ENCODE peak calls at places on chromosome 14, in five cellular contexts. One of them, this sample, is unnamed.

GRCh38 chr14:34741840-34742239 is 27.4 kb upstream of the CFL2 start:
- DNase-seq in H1: no peak
- DNase-seq in transverse colon: no peak
- DNase-seq in testis: no peak
- DNase-seq in stomach: no peak
- DNase-seq in this sample: no peak

GRCh38 chr14:37623552-37623951 is 28.1 kb downstream of the TTC6 start:
- DNase-seq in H1: no peak
- DNase-seq in testis: no peak
- DNase-seq in transverse colon: no peak
- DNase-seq in stomach: no peak
- DNase-seq in this sample: no peak

GRCh38 chr14:59252772-59253500 is 64.5 kb downstream of the DAAM1 start:
- DNase-seq in testis: no peak
- DNase-seq in transverse colon: no peak
- DNase-seq in H1: no peak
- DNase-seq in stomach: no peak
- DNase-seq in this sample: no peak

GRCh38 chr14:97580923-97581495 is 783.8 kb downstream of the VRK1 start:
- DNase-seq in stomach: no peak
- DNase-seq in H1: no peak
- DNase-seq in transverse colon: no peak
- DNase-seq in testis: no peak
- DNase-seq in this sample: no peak

GRCh38 chr14:76672123-76672522 is 89.1 kb upstream of the VASH1 start:
- DNase-seq in transverse colon: no peak
- DNase-seq in stomach: no peak
- DNase-seq in H1: no peak
- DNase-seq in testis: no peak
- DNase-seq in this sample: no peak

GRCh38 chr14:97603201-97603600 is 806.0 kb downstream of the VRK1 start:
- DNase-seq in testis: no peak
- DNase-seq in transverse colon: no peak
- DNase-seq in stomach: no peak
- DNase-seq in H1: no peak
- DNase-seq in this sample: no peak

GRCh38 chr14:67674480-67675218 is at the start of gene VTI1B:
- DNase-seq in H1: no peak
- DNase-seq in transverse colon: peak
- DNase-seq in stomach: peak
- DNase-seq in testis: peak
- DNase-seq in this sample: peak

GRCh38 chr14:34853041-34853440 is 22.1 kb downstream of the BAZ1A start:
- DNase-seq in stomach: no peak
- DNase-seq in testis: no peak
- DNase-seq in transverse colon: no peak
- DNase-seq in H1: no peak
- DNase-seq in this sample: no peak

GRCh38 chr14:37262649-37263048 is 64.9 kb downstream of the MIPOL1 start:
- DNase-seq in testis: no peak
- DNase-seq in H1: no peak
- DNase-seq in transverse colon: no peak
- DNase-seq in stomach: no peak
- DNase-seq in this sample: no peak

GRCh38 chr14:92866181-92866752 is 56.7 kb upstream of the CHGA start:
- DNase-seq in stomach: no peak
- DNase-seq in H1: no peak
- DNase-seq in testis: no peak
- DNase-seq in transverse colon: no peak
- DNase-seq in this sample: no peak

GRCh38 chr14:102086972-102087761 is at the start of gene HSP90AA1:
- DNase-seq in H1: peak
- DNase-seq in testis: peak
- DNase-seq in transverse colon: peak
- DNase-seq in stomach: peak
- DNase-seq in this sample: peak
- TF ChIP-seq CTCF in H1: no peak
- TF ChIP-seq CTCF in testis: no peak
- TF ChIP-seq CTCF in transverse colon: no peak
- TF ChIP-seq CTCF in stomach: no peak
- TF ChIP-seq CTCF in this sample: peak

GRCh38 chr14:84749191-84749945 is 780.6 kb upstream of the FLRT2 start:
- DNase-seq in transverse colon: no peak
- DNase-seq in H1: no peak
- DNase-seq in stomach: no peak
- DNase-seq in testis: no peak
- DNase-seq in this sample: no peak
- H3K27ac ChIP-seq in transverse colon: no peak
- H3K27ac ChIP-seq in H1: no peak
- H3K27ac ChIP-seq in stomach: no peak
- H3K27ac ChIP-seq in testis: no peak
- H3K27ac ChIP-seq in this sample: no peak

DNA sequence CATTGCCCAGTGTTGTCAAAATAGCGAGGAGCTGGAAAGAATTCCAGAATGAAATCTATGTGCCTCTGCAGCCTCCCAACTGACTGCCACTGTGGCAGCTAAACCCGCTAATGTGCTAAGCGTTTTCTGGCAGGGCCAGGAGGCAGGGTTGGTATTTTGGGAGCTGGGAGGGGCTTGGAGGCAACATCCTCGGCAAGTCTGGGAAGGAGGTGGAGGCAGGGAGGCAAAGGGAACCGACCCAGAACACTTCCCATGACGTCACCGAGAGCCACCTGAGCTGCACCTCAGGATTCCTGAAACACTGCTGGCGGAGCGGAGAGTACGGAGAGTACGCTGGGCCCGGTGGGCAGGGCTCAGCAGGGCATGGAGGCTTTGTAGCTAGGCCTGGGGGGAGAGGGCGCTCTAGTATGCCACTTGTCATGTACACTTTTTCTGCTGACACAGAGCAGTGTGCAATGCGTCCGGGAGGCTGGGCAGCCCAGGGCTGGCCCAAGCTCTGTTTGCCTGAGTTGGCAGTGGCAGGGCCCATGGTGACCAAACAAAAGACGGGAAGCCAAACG is 81.5 kb downstream of the DPF3 start:
- DNase-seq in H1: no peak
- DNase-seq in transverse colon: peak
- DNase-seq in stomach: peak
- DNase-seq in testis: no peak
- DNase-seq in this sample: no peak
- H3K4me3 ChIP-seq in H1: no peak
- H3K4me3 ChIP-seq in transverse colon: no peak
- H3K4me3 ChIP-seq in stomach: no peak
- H3K4me3 ChIP-seq in testis: no peak
- H3K4me3 ChIP-seq in this sample: no peak

GRCh38 chr14:102545461-102546265 is 36.1 kb upstream of the ANKRD9 start:
- DNase-seq in transverse colon: no peak
- DNase-seq in stomach: no peak
- DNase-seq in testis: peak
- DNase-seq in H1: no peak
- DNase-seq in this sample: peak
- TF ChIP-seq CTCF in transverse colon: no peak
- TF ChIP-seq CTCF in stomach: no peak
- TF ChIP-seq CTCF in testis: no peak
- TF ChIP-seq CTCF in H1: no peak
- TF ChIP-seq CTCF in this sample: peak

DNA sequence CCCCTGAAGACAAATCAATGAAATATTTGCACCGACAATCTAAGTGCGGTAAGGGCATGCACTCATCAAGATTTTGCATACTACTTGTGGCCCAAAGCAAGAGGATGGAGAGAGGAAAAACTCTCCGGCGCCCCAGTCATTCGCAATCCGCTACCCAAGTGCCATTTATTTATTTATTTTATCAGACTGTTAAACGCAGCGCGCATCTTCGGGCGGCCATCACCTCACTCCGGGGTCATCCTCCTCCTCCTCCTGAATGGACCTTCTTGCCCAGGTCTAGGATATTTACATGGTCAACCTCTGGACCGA is 1.2 kb downstream of the NOVA1 start:
- DNase-seq in stomach: no peak
- DNase-seq in testis: peak
- DNase-seq in transverse colon: peak
- DNase-seq in H1: no peak
- DNase-seq in this sample: no peak
- H3K27ac ChIP-seq in stomach: peak
- H3K27ac ChIP-seq in testis: peak
- H3K27ac ChIP-seq in transverse colon: peak
- H3K27ac ChIP-seq in H1: peak
- H3K27ac ChIP-seq in this sample: no peak

GRCh38 chr14:63045612-63046320 is 508 bp upstream of the KCNH5 start:
- DNase-seq in stomach: no peak
- DNase-seq in transverse colon: no peak
- DNase-seq in H1: peak
- DNase-seq in testis: peak
- DNase-seq in this sample: peak
- H3K4me3 ChIP-seq in stomach: peak
- H3K4me3 ChIP-seq in transverse colon: no peak
- H3K4me3 ChIP-seq in H1: peak
- H3K4me3 ChIP-seq in testis: peak
- H3K4me3 ChIP-seq in this sample: peak

GRCh38 chr14:24279301-24280186 is 8.1 kb upstream of the RABGGTA start:
- DNase-seq in transverse colon: no peak
- DNase-seq in stomach: no peak
- DNase-seq in testis: no peak
- DNase-seq in H1: no peak
- DNase-seq in this sample: no peak
- TF ChIP-seq CTCF in transverse colon: no peak
- TF ChIP-seq CTCF in stomach: no peak
- TF ChIP-seq CTCF in testis: no peak
- TF ChIP-seq CTCF in H1: peak
- TF ChIP-seq CTCF in this sample: no peak

GRCh38 chr14:53458368-53458814 is 305.3 kb upstream of the DDHD1 start:
- DNase-seq in testis: no peak
- DNase-seq in H1: no peak
- DNase-seq in transverse colon: no peak
- DNase-seq in stomach: no peak
- DNase-seq in this sample: no peak
- H3K27ac ChIP-seq in testis: no peak
- H3K27ac ChIP-seq in H1: no peak
- H3K27ac ChIP-seq in transverse colon: no peak
- H3K27ac ChIP-seq in stomach: no peak
- H3K27ac ChIP-seq in this sample: no peak

DNA sequence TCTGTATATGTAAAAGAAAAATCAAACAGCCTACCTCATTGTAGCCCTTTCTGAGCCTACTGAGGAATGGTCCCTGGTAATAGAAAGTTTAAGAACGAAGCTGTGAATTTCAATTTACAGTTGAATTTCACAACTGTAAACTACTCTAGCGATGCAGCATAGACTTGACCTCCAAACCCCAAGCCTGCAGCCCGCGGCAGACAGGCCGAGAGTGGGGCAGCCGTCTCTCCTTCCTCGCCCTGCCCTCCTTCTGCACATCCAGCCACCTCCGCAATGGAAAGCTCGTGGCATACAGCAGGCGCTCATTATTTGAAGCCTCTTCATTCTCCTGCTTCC is 15.3 kb downstream of the RNASE2 start:
- DNase-seq in transverse colon: no peak
- DNase-seq in H1: no peak
- DNase-seq in stomach: no peak
- DNase-seq in testis: no peak
- DNase-seq in this sample: no peak
- H3K4me3 ChIP-seq in transverse colon: peak
- H3K4me3 ChIP-seq in H1: peak
- H3K4me3 ChIP-seq in stomach: peak
- H3K4me3 ChIP-seq in testis: peak
- H3K4me3 ChIP-seq in this sample: peak